ENCODE peak calls at places on chromosomes 4 and X, in eight cellular contexts. G, V, N, A, R, C, B and E are unnamed samples.

GRCh38 chr4:89744915-89745314 is 92.0 kb downstream of the SNCA start:
- DNase-seq in G (no peak), V (no peak), N (no peak), A (no peak), R (no peak), C (no peak), B (no peak), E (no peak)

GRCh38 chr4:133186210-133186609 is 37.1 kb downstream of the PCDH10 start:
- DNase-seq in G (no peak), V (no peak), N (no peak), A (no peak), R (no peak), C (no peak), B (no peak), E (no peak)

GRCh38 chr4:78143634-78144033 is 86.5 kb downstream of the FRAS1 start:
- DNase-seq in G (no peak), V (no peak), N (no peak), A (no peak), R (no peak), C (no peak), B (no peak), E (no peak)

GRCh38 chr4:122873146-122873545 is 46.5 kb downstream of the FGF2 start:
- DNase-seq in G (no peak), V (no peak), N (no peak), A (no peak), R (no peak), C (no peak), B (no peak), E (no peak)

GRCh38 chrX:9785944-9786741 is at the start of gene SHROOM2:
- DNase-seq in G (peak), V (peak), N (no peak), A (peak), R (peak), C (no peak), B (no peak), E (no peak)

GRCh38 chrX:108737754-108738153 is 1.4 kb upstream of the IRS4 start:
- DNase-seq in G (no peak), V (no peak), N (no peak), A (no peak), R (no peak), C (no peak), B (no peak), E (no peak)

GRCh38 chr4:72899214-72899613 is 170.3 kb downstream of the COX18 start:
- DNase-seq in G (no peak), V (no peak), N (no peak), A (no peak), R (no peak), C (no peak), B (no peak), E (no peak)

GRCh38 chr4:15153662-15154061 is 151.4 kb downstream of the CPEB2 start:
- DNase-seq in G (no peak), V (no peak), N (no peak), A (no peak), R (no peak), C (no peak), B (no peak), E (no peak)

GRCh38 chrX:5842601-5843000 is 386.1 kb downstream of the NLGN4X start:
- DNase-seq in G (no peak), V (no peak), N (no peak), A (no peak), R (no peak), C (no peak), B (no peak), E (no peak)

GRCh38 chrX:118983513-118983912 is 9.1 kb downstream of the LONRF3 start:
- DNase-seq in G (no peak), V (no peak), N (no peak), A (no peak), R (no peak), C (no peak), B (no peak), E (no peak)

GRCh38 chr4:123652501-123652900 is 255.9 kb downstream of the SPRY1 start:
- DNase-seq in G (no peak), V (no peak), N (no peak), A (no peak), R (no peak), C (no peak), B (no peak), E (no peak)

GRCh38 chr4:69610484-69610883 is 29.0 kb downstream of the UGT2A2 start:
- DNase-seq in G (no peak), V (no peak), N (no peak), A (no peak), R (no peak), C (no peak), B (no peak), E (no peak)

GRCh38 chr4:7293703-7294102 is 101.4 kb downstream of the SORCS2 start:
- DNase-seq in G (no peak), V (no peak), N (no peak), A (no peak), R (no peak), C (no peak), B (no peak), E (no peak)

GRCh38 chrX:14039344-14039743 is 9.7 kb upstream of the GEMIN8 start:
- DNase-seq in G (no peak), V (no peak), N (peak), A (peak), R (peak), C (no peak), B (peak), E (peak)

GRCh38 chr4:92615049-92615448 is 311.3 kb downstream of the GRID2 start:
- DNase-seq in G (no peak), V (no peak), N (no peak), A (no peak), R (no peak), C (no peak), B (no peak), E (no peak)

GRCh38 chr4:92618968-92619367 is 315.2 kb downstream of the GRID2 start:
- DNase-seq in G (no peak), V (no peak), N (no peak), A (no peak), R (no peak), C (no peak), B (no peak), E (no peak)
- TF ChIP-seq CTCF in G (no peak), V (no peak), N (no peak), A (no peak), R (peak), C (no peak), B (no peak), E (no peak)

GRCh38 chrX:130053236-130053635 is 57.1 kb downstream of the ELF4 start:
- DNase-seq in G (no peak), V (no peak), N (no peak), A (peak), R (no peak), C (no peak), B (no peak), E (no peak)
- TF ChIP-seq CTCF in G (no peak), V (no peak), N (no peak), A (no peak), R (no peak), C (no peak), B (no peak), E (no peak)

DNA sequence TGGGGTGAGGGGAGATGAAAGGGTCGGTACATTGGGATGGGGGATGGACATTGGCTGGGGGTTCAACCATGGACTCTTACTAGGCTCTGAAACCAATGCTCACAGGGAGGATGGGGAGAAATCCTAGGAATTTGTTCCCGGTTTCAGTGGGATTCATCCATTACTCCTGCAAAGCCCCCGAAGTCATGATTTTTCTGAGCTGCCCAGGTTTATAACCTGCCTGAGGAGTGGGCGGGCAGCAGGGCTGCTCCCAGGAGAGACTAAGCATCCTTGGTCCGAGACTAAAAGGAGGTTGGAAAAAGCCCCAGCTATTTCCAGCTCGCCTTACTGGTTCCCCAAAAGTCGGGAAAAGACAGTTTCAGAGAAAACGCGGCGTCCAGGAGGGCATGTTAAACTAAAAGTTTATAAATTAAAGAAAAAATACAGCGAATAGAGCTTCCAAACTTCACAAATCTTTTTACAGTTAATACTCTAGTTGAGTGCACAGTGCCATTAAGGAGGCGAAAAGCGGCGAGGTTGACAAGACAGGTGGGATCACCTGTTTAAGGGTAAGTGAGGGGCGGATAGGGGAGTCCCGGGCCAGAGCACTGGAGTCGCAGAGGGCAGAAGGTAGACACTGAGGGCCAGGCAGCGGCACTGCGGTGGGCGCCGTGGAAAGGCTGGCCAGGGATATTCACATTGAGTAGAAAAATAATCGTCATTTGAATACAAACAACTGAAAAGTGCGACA is 3.7 kb downstream of the NKX3-2 start:
- DNase-seq in G (no peak), V (no peak), N (no peak), A (no peak), R (no peak), C (no peak), B (peak), E (no peak)
- TF ChIP-seq CTCF in G (no peak), V (no peak), N (no peak), A (no peak), R (no peak), C (no peak), B (no peak), E (no peak)

DNA sequence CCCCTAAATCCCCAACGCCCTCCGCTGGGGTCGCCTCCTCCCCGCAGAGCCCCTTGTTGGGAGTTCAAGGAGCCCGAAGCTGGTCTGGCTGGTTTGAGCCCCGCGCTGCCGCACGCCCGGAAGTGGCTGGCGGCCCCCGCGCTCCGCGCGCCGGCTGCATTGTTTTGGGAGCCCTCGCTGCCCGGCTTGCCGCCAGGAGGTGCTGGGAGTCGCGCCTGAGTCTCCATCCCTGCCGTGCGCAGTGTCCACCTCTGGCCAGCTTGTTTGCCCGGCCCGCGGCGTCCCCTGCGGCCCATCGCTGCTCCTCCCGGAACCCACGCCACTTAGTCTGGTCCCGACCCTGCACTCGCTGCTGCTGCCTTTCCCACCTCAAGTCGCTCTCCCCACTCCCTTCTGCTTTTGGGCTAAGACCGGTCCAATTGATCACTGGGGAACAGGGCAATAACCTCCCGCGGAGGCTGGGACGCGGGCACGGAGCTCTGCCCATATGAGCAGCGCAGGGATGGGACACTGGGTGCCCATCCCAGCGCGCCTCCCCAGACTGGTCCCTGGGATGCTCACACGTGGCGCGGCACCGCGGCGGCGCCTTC is 2.2 kb upstream of the SFRP2 start:
- DNase-seq in G (peak), V (no peak), N (peak), A (peak), R (peak), C (peak), B (peak), E (no peak)
- TF ChIP-seq CTCF in G (no peak), V (no peak), N (peak), A (no peak), R (peak), C (peak), B (no peak), E (no peak)

DNA sequence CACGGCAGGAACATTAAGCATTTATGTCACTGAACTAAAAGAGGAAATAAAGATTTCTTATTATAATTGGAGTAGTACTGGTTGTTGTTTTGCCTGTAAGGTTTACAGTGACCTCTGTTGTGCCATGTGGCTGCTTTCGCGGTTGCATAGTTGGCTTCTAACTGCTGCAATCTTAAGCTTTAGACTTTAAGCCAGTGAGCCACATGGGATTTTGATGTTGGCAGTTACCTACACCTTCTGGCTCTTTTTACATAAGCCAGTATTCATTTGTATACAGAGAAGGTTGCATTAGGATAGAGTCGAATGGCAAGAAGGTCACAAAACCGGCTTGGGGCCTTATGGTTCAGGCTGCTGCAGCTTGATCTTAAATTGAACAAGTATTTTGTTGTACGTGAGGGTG is 1311.6 kb downstream of the RAPGEF2 start:
- DNase-seq in G (no peak), V (no peak), N (no peak), A (no peak), R (no peak), C (no peak), B (no peak), E (no peak)
- TF ChIP-seq CTCF in G (no peak), V (no peak), N (no peak), A (no peak), R (no peak), C (no peak), B (no peak), E (no peak)

DNA sequence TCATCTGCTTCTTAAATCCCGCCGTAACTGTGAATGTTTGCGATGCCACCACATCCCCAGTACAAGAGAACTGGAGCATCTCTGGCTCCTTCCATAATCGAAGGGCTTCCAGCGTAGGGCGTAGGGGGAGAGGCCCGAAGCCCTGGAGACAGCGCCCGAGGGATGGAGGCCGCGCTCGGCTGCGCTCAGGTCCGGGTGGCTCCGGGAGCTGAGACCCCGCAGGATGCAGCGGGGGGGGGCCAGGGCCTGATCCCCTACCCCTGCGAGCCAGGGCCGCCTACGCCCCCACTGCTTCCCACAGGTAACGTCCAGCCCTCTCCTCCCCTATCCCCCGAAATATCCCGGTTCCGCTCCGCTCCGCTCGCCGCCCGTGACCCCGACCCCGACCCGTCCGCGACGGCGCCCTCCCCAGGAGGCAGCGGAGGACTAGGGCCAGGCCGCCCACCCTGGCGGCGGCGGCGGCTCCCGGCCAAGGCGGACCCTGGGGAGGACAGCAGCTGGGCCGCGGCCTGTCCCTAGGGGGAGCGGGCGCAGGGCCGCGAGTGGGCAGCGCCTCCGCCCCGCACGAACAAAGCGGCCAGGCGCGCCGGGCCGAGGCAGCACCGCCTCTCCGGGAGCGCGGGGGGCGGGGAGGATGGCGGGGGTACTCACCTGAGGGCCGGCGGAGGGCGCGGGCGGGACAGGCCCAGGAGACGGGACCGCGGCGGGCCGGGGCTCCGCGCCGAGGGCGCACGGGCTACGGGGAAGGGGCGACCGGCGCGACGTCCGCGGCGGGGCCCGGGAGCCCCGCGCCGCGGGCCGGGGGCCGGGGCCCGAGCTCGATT is 720 bp downstream of the WDFY3 start:
- DNase-seq in G (peak), V (peak), N (peak), A (peak), R (peak), C (no peak), B (peak), E (no peak)
- TF ChIP-seq CTCF in G (peak), V (no peak), N (no peak), A (no peak), R (no peak), C (no peak), B (no peak), E (no peak)

DNA sequence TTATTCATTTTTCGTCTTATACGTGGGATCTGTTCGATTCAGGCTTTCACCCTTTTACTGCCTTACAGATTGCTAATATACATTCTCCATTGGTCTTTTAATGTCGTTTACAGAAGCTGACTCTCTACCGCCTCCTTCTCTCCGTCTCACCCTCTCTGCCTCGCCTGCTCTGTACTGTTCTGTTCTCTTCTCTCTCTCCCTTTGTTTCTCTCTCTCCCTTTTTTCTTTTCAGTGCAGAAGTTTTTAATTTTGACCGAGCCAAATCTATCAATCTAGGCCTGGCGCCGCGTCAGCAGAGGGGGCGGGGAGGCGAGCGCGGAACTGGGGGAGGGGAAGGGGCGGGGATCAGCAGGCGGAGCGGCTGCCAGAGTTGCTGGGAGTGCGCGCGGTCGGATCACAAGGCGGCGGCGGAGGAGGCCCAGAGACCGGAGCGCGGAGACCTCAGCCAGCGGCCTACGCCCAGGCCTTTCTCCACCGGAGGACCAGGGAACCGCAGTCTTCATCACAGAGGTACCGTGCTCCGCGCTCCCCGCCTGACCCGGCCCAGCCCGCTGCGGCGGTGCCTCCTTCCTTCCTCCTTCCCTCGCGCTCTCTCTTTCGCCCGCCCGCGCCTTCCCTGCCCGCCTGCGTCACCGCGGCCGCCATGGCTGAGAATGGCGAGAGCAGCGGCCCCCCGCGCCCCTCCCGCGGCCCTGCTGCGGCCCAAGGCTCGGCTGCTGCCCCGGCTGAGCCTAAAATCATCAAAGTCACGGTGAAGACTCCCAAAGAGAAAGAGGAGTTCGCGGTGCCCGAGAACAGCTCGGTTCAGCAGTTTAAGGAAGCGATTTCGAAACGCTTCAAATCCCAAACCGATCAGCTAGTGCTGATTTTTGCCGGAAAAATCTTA is at the start of gene UBQLN2:
- DNase-seq in G (peak), V (peak), N (peak), A (peak), R (peak), C (peak), B (peak), E (peak)
- TF ChIP-seq CTCF in G (no peak), V (no peak), N (peak), A (no peak), R (peak), C (peak), B (no peak), E (peak)

GRCh38 chr4:180152831-180153230 is 2090.4 kb upstream of the TENM3 start:
- DNase-seq in G (no peak), V (no peak), N (no peak), A (no peak), R (no peak), C (no peak), B (no peak), E (peak)

GRCh38 chr4:180148737-180149136 is 2094.5 kb upstream of the TENM3 start:
- DNase-seq in G (no peak), V (no peak), N (no peak), A (no peak), R (no peak), C (no peak), B (no peak), E (no peak)

GRCh38 chr4:180156684-180157083 is 2086.5 kb upstream of the TENM3 start:
- DNase-seq in G (no peak), V (no peak), N (no peak), A (no peak), R (no peak), C (no peak), B (no peak), E (peak)

GRCh38 chr4:180153587-180153986 is 2089.6 kb upstream of the TENM3 start:
- DNase-seq in G (no peak), V (no peak), N (no peak), A (no peak), R (no peak), C (no peak), B (no peak), E (no peak)

GRCh38 chr4:180150818-180151217 is 2092.4 kb upstream of the TENM3 start:
- DNase-seq in G (no peak), V (no peak), N (no peak), A (no peak), R (no peak), C (no peak), B (no peak), E (peak)
- TF ChIP-seq CTCF in G (peak), V (peak), N (peak), A (peak), R (no peak), C (no peak), B (no peak), E (peak)

GRCh38 chr4:139658185-139658584 is 7.4 kb upstream of the MGST2 start:
- DNase-seq in G (no peak), V (no peak), N (no peak), A (no peak), R (no peak), C (no peak), B (no peak), E (no peak)

GRCh38 chr4:139651282-139652194 is 14.1 kb upstream of the MGST2 start:
- DNase-seq in G (peak), V (peak), N (peak), A (peak), R (peak), C (peak), B (peak), E (peak)

GRCh38 chr4:139654516-139654915 is 11.1 kb upstream of the MGST2 start:
- DNase-seq in G (no peak), V (no peak), N (no peak), A (no peak), R (no peak), C (no peak), B (no peak), E (no peak)

GRCh38 chr4:139656614-139657486 is 8.8 kb upstream of the MGST2 start:
- DNase-seq in G (peak), V (peak), N (peak), A (peak), R (peak), C (no peak), B (peak), E (peak)

GRCh38 chr4:139655116-139655515 is 10.5 kb upstream of the MGST2 start:
- DNase-seq in G (no peak), V (no peak), N (peak), A (peak), R (no peak), C (no peak), B (no peak), E (peak)
- TF ChIP-seq CTCF in G (peak), V (peak), N (peak), A (no peak), R (no peak), C (peak), B (peak), E (peak)